ENCODE peak calls at places on chromosomes 3 and 15, in seven cellular contexts. Y is fibroblast of the aortic adventitia, C is dorsolateral prefrontal cortex, F is AG09319, L is fibroblast of lung, D is endothelial cell, R is omental fat pad. B is an unnamed sample.

GRCh38 chr3:110521019-110521418 is 550.6 kb upstream of the NECTIN3 start:
- DNase-seq in F (peak), R (no peak), D (no peak), C (no peak), L (peak), Y (peak), B (peak)

GRCh38 chr15:91980502-91981267 is 127.2 kb downstream of the SLCO3A1 start:
- DNase-seq in D (no peak), F (no peak), L (no peak), C (no peak), Y (no peak), R (no peak), B (no peak)

GRCh38 chr15:42404461-42405235 is 45.3 kb downstream of the CAPN3 start:
- DNase-seq in C (peak), F (no peak), L (no peak), R (no peak), Y (no peak), D (no peak), B (no peak)

GRCh38 chr3:194672876-194673275 is 885 bp upstream of the LSG1 start:
- DNase-seq in R (no peak), F (no peak), C (no peak), Y (no peak), L (no peak), D (no peak), B (peak)

GRCh38 chr3:184250167-184250828 is 826 bp downstream of the EEF1AKMT4 start:
- DNase-seq in C (peak), R (peak), Y (peak), L (peak), F (peak), D (peak), B (peak)

GRCh38 chr15:87716422-87716821 is 540.1 kb downstream of the NTRK3 start:
- DNase-seq in D (no peak), R (no peak), F (no peak), L (no peak), Y (no peak), C (no peak), B (no peak)

GRCh38 chr3:116299646-116300081 is 145.6 kb downstream of the LSAMP start:
- DNase-seq in L (no peak), Y (no peak), D (no peak), C (no peak), F (no peak), R (no peak), B (no peak)

GRCh38 chr15:96334705-96335428 is 4.4 kb downstream of the NR2F2 start:
- DNase-seq in D (no peak), C (no peak), F (no peak), L (peak), R (no peak), Y (no peak), B (peak)

GRCh38 chr3:72836923-72837322 is 11.3 kb downstream of the SHQ1 start:
- DNase-seq in C (peak), L (no peak), D (no peak), F (no peak), Y (peak), R (no peak), B (no peak)

GRCh38 chr3:125004196-125004595 is 51.6 kb downstream of the HEG1 start:
- DNase-seq in R (no peak), D (no peak), F (no peak), Y (no peak), C (no peak), L (no peak), B (peak)

GRCh38 chr3:34106879-34107278 is 308.4 kb downstream of the PDCD6IP start:
- DNase-seq in L (no peak), C (no peak), R (no peak), Y (no peak), D (peak), F (no peak), B (peak)

GRCh38 chr3:162641869-162642350 is 1145.3 kb downstream of the OTOL1 start:
- DNase-seq in Y (no peak), R (no peak), F (no peak), C (no peak), D (no peak), L (no peak), B (no peak)

GRCh38 chr15:69881760-69882159 is 216.0 kb downstream of the TLE3 start:
- DNase-seq in Y (no peak), F (no peak), C (no peak), R (no peak), L (no peak), D (no peak), B (no peak)

GRCh38 chr3:40476478-40477470 is at the start of gene ZNF619:
- DNase-seq in D (peak), Y (peak), F (peak), R (no peak), L (peak), C (peak), B (peak)

GRCh38 chr3:176767385-176767784 is 429.9 kb downstream of the TBL1XR1 start:
- DNase-seq in R (no peak), D (no peak), L (peak), F (peak), Y (peak), C (no peak), B (peak)

GRCh38 chr3:15958692-15959433 is 161.1 kb upstream of the ANKRD28 start:
- DNase-seq in L (peak), D (no peak), R (no peak), Y (peak), F (no peak), C (no peak), B (peak)

GRCh38 chr3:88661433-88661824 is 446.0 kb upstream of the EPHA3 start:
- DNase-seq in F (no peak), L (no peak), C (no peak), D (no peak), R (no peak), Y (no peak), B (no peak)

GRCh38 chr3:150370129-150370602 is 37.9 kb upstream of the TSC22D2 start:
- DNase-seq in D (no peak), F (peak), L (peak), R (no peak), Y (peak), C (no peak), B (peak)

GRCh38 chr3:17765819-17766472 is 23.5 kb upstream of the TBC1D5 start:
- DNase-seq in R (no peak), Y (no peak), L (no peak), F (no peak), C (no peak), D (no peak), B (no peak)

GRCh38 chr3:123432832-123433523 is 15.9 kb downstream of the ADCY5 start:
- DNase-seq in C (no peak), R (no peak), L (no peak), Y (no peak), D (no peak), F (no peak), B (no peak)

GRCh38 chr3:120683213-120683612 is 1.2 kb upstream of the HGD start:
- DNase-seq in D (no peak), F (no peak), R (no peak), Y (peak), L (peak), C (no peak), B (no peak)

GRCh38 chr15:66154581-66154980 is 99.0 kb downstream of the MEGF11 start:
- DNase-seq in L (no peak), F (no peak), C (no peak), Y (no peak), D (no peak), R (no peak), B (no peak)

GRCh38 chr15:95922431-95922830 is 408.1 kb upstream of the NR2F2 start:
- DNase-seq in D (no peak), R (no peak), F (no peak), C (no peak), Y (no peak), L (no peak), B (no peak)

GRCh38 chr15:55829826-55830225 is 86.9 kb upstream of the PRTG start:
- DNase-seq in Y (no peak), C (no peak), D (no peak), R (no peak), F (no peak), L (no peak), B (no peak)

GRCh38 chr3:186637661-186638060 is 2.5 kb upstream of the FETUB start:
- DNase-seq in F (no peak), R (no peak), D (no peak), L (no peak), Y (no peak), C (no peak), B (no peak)

GRCh38 chr3:196688349-196688748 is 23.7 kb downstream of the CEP19 start:
- DNase-seq in R (no peak), L (peak), F (peak), D (no peak), Y (peak), C (no peak), B (peak)

GRCh38 chr3:165642761-165643432 is 194.3 kb downstream of the BCHE start:
- DNase-seq in D (no peak), F (peak), L (peak), R (peak), C (no peak), Y (peak), B (peak)

GRCh38 chr3:45332493-45332892 is 55.9 kb upstream of the LARS2 start:
- DNase-seq in Y (no peak), R (no peak), C (no peak), L (no peak), F (no peak), D (no peak), B (no peak)

GRCh38 chr3:31532587-31533168 is at the start of gene STT3B:
- DNase-seq in D (no peak), L (peak), R (no peak), Y (peak), C (no peak), F (peak), B (peak)

GRCh38 chr3:195178124-195178910 is 92.6 kb downstream of the XXYLT1 start:
- DNase-seq in L (no peak), C (no peak), Y (no peak), D (no peak), F (no peak), R (no peak), B (no peak)

GRCh38 chr3:120425196-120425595 is 25.6 kb downstream of the FSTL1 start:
- DNase-seq in D (no peak), Y (peak), L (no peak), F (no peak), R (no peak), C (no peak), B (no peak)

GRCh38 chr3:47421741-47422649 is 41.2 kb downstream of the PTPN23 start:
- DNase-seq in D (no peak), Y (no peak), F (no peak), L (no peak), R (no peak), C (no peak), B (peak)

GRCh38 chr3:162337630-162338029 is 841.0 kb downstream of the OTOL1 start:
- DNase-seq in F (no peak), C (no peak), L (peak), Y (no peak), D (no peak), R (no peak), B (peak)

GRCh38 chr15:77546050-77546501 is 86.6 kb downstream of the LINGO1 start:
- DNase-seq in C (no peak), D (no peak), F (peak), Y (peak), R (no peak), L (peak), B (peak)

GRCh38 chr15:77548608-77549551 is 83.8 kb downstream of the LINGO1 start:
- DNase-seq in F (no peak), R (no peak), D (no peak), Y (no peak), C (no peak), L (no peak), B (no peak)

GRCh38 chr15:77547801-77548607 is 84.7 kb downstream of the LINGO1 start:
- DNase-seq in D (peak), C (no peak), L (no peak), F (no peak), R (no peak), Y (no peak), B (no peak)

GRCh38 chr15:77545058-77545457 is 87.7 kb downstream of the LINGO1 start:
- DNase-seq in D (no peak), F (no peak), Y (no peak), C (no peak), L (no peak), R (no peak), B (no peak)

DNA sequence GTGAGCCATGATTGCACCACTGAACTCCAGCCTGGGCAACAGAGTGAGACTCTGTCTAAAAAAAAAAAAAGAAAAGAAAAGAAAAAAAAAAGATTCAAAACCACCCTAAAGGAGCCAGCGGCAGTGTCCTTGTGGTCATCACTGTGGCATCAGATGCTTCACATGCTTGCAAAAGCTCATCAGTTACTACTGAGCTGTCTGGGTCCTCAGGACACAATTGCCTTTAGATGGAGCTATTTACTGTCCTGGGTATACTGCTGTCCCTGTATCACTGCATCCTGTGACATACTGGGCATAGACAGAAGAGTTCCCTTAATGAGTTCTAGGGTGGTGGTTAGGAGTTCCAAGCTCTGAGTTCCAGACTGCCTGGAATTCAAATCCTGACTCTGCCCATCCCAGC is 85.8 kb downstream of the LINGO1 start:
- DNase-seq in R (no peak), Y (no peak), L (no peak), C (no peak), D (no peak), F (no peak), B (no peak)
- TF ChIP-seq CTCF in R (no peak), Y (no peak), L (no peak), C (no peak), D (no peak), F (no peak), B (no peak)

GRCh38 chr15:82847703-82848102 is 38.3 kb downstream of the WHAMM start:
- DNase-seq in F (no peak), R (no peak), C (no peak), Y (no peak), L (peak), D (no peak), B (no peak)
- TF ChIP-seq CTCF in F (no peak), R (no peak), C (no peak), Y (no peak), L (no peak), D (no peak), B (no peak)

GRCh38 chr3:197814372-197814771 is 23.3 kb downstream of the LRCH3 start:
- DNase-seq in C (no peak), F (no peak), L (no peak), Y (no peak), D (no peak), R (no peak), B (no peak)

GRCh38 chr3:197807969-197808587 is 17.0 kb downstream of the LRCH3 start:
- DNase-seq in D (no peak), Y (no peak), L (peak), F (no peak), C (no peak), R (no peak), B (peak)

GRCh38 chr3:197811343-197811742 is 20.3 kb downstream of the LRCH3 start:
- DNase-seq in R (peak), F (peak), Y (peak), C (no peak), L (peak), D (no peak), B (peak)

GRCh38 chr3:197810901-197811300 is 19.8 kb downstream of the LRCH3 start:
- DNase-seq in L (peak), C (no peak), Y (no peak), R (no peak), D (no peak), F (no peak), B (no peak)

GRCh38 chr3:197809356-197810020 is 18.4 kb downstream of the LRCH3 start:
- DNase-seq in Y (peak), C (no peak), L (peak), F (no peak), R (no peak), D (no peak), B (peak)
- TF ChIP-seq CTCF in Y (no peak), C (no peak), L (no peak), F (no peak), R (no peak), D (no peak), B (no peak)

DNA sequence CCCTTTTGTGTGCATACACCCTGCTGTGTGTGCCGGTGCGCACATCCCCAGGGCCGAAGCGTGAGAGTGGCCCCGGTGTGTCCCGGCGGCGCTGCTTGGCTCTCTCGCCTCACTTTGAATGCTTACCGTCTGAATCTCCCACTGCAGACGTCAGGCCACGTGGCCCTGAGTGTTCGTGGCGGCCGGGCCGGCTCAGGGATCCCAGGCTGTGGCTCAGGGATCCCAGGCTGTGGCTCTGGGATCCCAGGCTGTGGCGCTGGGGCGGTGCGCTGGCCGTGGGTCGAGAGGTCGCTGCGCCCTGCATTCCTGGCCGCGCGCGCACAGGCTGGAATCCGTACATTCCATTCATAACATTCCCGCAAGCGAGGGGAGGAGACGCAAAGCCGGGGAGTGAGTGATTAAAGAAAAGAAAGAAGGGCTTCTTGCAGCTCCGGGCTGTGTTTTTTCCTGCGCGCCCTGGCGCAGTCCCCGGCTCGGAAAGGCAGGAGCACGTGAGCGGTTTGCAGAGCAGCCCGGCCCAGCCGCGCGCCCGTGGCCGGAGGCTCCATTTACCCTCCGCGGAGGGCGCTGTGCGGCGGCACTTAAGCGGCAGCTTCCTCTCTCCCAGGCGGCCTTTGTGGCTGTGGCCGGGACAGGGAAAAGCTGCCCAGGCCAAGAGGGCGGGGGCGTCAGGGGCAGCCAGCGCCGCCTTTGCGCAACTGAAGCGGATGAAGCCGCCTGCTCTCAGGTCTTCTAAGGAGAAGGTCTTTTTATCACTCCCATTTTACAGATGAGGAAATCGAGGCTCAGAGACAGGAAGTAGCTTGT is 87.0 kb upstream of the ALDH1L1 start:
- DNase-seq in C (peak), Y (peak), D (peak), L (peak), R (no peak), F (peak), B (peak)
- TF ChIP-seq CTCF in C (peak), Y (peak), D (no peak), L (peak), R (no peak), F (no peak), B (peak)

DNA sequence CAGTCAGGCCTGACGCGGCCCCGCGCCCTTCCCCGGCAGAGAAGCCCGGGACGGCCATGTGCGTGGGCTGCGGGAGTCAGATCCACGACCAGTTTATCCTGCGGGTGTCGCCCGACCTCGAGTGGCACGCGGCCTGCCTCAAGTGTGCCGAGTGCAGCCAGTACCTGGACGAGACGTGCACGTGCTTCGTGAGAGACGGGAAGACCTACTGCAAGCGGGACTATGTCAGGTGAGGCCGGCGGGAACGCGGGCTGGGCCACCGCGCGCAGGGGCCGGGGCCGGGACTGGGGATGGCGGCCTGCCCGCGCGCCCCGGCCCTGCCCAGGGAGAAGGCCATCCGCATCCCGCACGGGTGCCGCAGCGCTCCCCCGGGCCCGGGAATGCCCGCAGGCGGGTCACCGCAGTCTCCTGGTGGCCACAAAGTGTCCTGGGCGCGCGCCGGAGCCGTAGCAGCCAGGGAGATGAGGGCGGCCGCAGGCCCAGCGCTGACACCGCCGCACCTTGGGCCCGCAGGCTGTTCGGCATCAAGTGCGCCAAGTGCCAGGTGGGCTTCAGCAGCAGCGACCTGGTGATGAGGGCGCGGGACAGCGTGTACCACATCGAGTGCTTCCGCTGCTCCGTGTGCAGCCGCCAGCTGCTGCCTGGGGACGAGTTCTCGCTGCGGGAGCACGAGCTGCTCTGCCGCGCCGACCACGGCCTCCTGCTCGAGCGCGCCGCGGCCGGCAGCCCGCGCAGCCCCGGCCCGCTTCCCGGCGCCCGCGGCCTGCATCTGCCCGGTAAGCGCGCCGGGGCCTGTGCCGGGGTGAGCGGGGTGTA is 1.4 kb downstream of the ISL2 start:
- DNase-seq in D (no peak), Y (no peak), C (no peak), R (no peak), F (no peak), L (no peak), B (no peak)
- TF ChIP-seq CTCF in D (no peak), Y (no peak), C (no peak), R (no peak), F (no peak), L (no peak), B (no peak)

B was measured in cardiac fibroblast.